ENCODE peak calls at places on chromosome 1, in four cellular contexts. H is lower leg skin, B is iris pigment epithelial cell, D is T-cell. M is an unnamed sample.

GRCh38 chr1:37410815-37411214 is 63.6 kb upstream of the ZC3H12A start:
- DNase-seq in H (no peak), B (peak), D (no peak), M (no peak)

GRCh38 chr1:213564215-213564659 is 423.5 kb upstream of the PROX1 start:
- DNase-seq in H (no peak), B (no peak), D (no peak), M (no peak)

GRCh38 chr1:119275145-119275929 is 93.2 kb upstream of the HAO2 start:
- DNase-seq in H (peak), B (peak), D (no peak), M (peak)

GRCh38 chr1:162293293-162293692 is 83.4 kb downstream of the SPATA46 start:
- DNase-seq in H (no peak), B (no peak), D (no peak), M (no peak)

GRCh38 chr1:177278626-177279390 is 108.0 kb downstream of the BRINP2 start:
- DNase-seq in H (no peak), B (peak), D (no peak), M (no peak)

GRCh38 chr1:226608699-226609505 is 60.3 kb downstream of the STUM start:
- DNase-seq in H (no peak), B (peak), D (peak), M (peak)

GRCh38 chr1:41500781-41501518 is 16.5 kb upstream of the EDN2 start:
- DNase-seq in H (no peak), B (no peak), D (no peak), M (no peak)

GRCh38 chr1:116918714-116919357 is 9.1 kb downstream of the PTGFRN start:
- DNase-seq in H (no peak), B (no peak), D (no peak), M (no peak)

GRCh38 chr1:119700326-119700725 is 11.4 kb upstream of the PHGDH start:
- DNase-seq in H (no peak), B (no peak), D (no peak), M (no peak)

GRCh38 chr1:78834201-78834741 is 172.3 kb downstream of the ADGRL4 start:
- DNase-seq in H (no peak), B (no peak), D (no peak), M (no peak)

GRCh38 chr1:74505889-74506288 is 6.5 kb downstream of the LRRC53 start:
- DNase-seq in H (no peak), B (no peak), D (no peak), M (no peak)

GRCh38 chr1:97136971-97137370 is 415.4 kb downstream of the PTBP2 start:
- DNase-seq in H (no peak), B (no peak), D (no peak), M (no peak)

GRCh38 chr1:15185617-15186016 is 32.1 kb downstream of the TMEM51 start:
- DNase-seq in H (no peak), B (no peak), D (no peak), M (no peak)

GRCh38 chr1:175508320-175509110 is 234.9 kb downstream of the TNR start:
- DNase-seq in H (no peak), B (peak), D (no peak), M (no peak)

GRCh38 chr1:19385236-19385635 is 73.1 kb downstream of the SLC66A1 start:
- DNase-seq in H (no peak), B (no peak), D (no peak), M (no peak)

GRCh38 chr1:202165267-202165941 is 5.0 kb upstream of the PTPN7 start:
- DNase-seq in H (no peak), B (no peak), D (no peak), M (no peak)

GRCh38 chr1:155309423-155310021 is 856 bp downstream of the FDPS start:
- DNase-seq in H (no peak), B (no peak), D (no peak), M (no peak)

GRCh38 chr1:181746224-181746623 is 262.9 kb downstream of the CACNA1E start:
- DNase-seq in H (no peak), B (no peak), D (no peak), M (no peak)

GRCh38 chr1:30783244-30783915 is 25.8 kb upstream of the LAPTM5 start:
- DNase-seq in H (peak), B (no peak), D (no peak), M (no peak)

GRCh38 chr1:183889095-183889494 is 84.2 kb downstream of the RGL1 start:
- DNase-seq in H (no peak), B (no peak), D (no peak), M (no peak)

GRCh38 chr1:234979316-234980223 is 149.1 kb downstream of the TOMM20 start:
- DNase-seq in H (no peak), B (no peak), D (no peak), M (no peak)

GRCh38 chr1:118984086-118984989 is 3.8 kb downstream of the TBX15 start:
- DNase-seq in H (no peak), B (no peak), D (no peak), M (no peak)

GRCh38 chr1:236064674-236065508 is at the start of gene NID1:
- DNase-seq in H (peak), B (peak), D (peak), M (peak)

GRCh38 chr1:244191581-244191980 is 140.5 kb downstream of the ZBTB18 start:
- DNase-seq in H (no peak), B (no peak), D (no peak), M (no peak)

GRCh38 chr1:177909416-177909815 is 60.4 kb downstream of the SEC16B start:
- DNase-seq in H (no peak), B (no peak), D (no peak), M (no peak)

GRCh38 chr1:31881698-31882000 is 56.5 kb downstream of the PTP4A2 start:
- DNase-seq in H (no peak), B (peak), D (no peak), M (no peak)

GRCh38 chr1:227654858-227655752 is 80.0 kb downstream of the JMJD4 start:
- DNase-seq in H (no peak), B (no peak), D (no peak), M (no peak)

GRCh38 chr1:7252411-7253117 is 467.3 kb downstream of the CAMTA1 start:
- DNase-seq in H (peak), B (no peak), D (no peak), M (no peak)

GRCh38 chr1:238063454-238063853 is 172.7 kb upstream of the ZP4 start:
- DNase-seq in H (no peak), B (peak), D (no peak), M (no peak)

GRCh38 chr1:158227904-158228623 is 26.2 kb upstream of the CD1A start:
- DNase-seq in H (no peak), B (no peak), D (no peak), M (no peak)

GRCh38 chr1:52268372-52268771 is 97.6 kb downstream of the CC2D1B start:
- DNase-seq in H (no peak), B (peak), D (no peak), M (no peak)

GRCh38 chr1:181383695-181384094 is 99.6 kb upstream of the CACNA1E start:
- DNase-seq in H (no peak), B (no peak), D (no peak), M (no peak)

GRCh38 chr1:211952299-211952698 is 83.1 kb downstream of the INTS7 start:
- DNase-seq in H (no peak), B (no peak), D (no peak), M (no peak)

GRCh38 chr1:30610917-30611316 is 112.5 kb downstream of the MATN1 start:
- DNase-seq in H (no peak), B (no peak), D (no peak), M (no peak)